ENCODE peak calls at places on chromosomes 13 and 19, in four cellular contexts. J, R, X and V are unnamed samples.

GRCh38 chr13:29551214-29551613 is 44.3 kb downstream of the SLC7A1 start:
- DNase-seq in J (no peak), X (no peak), R (no peak), V (no peak)

GRCh38 chr19:2548966-2549365 is 73.0 kb downstream of the GADD45B start:
- DNase-seq in X (no peak), J (no peak), R (no peak), V (no peak)

GRCh38 chr19:23512151-23512925 is 117.1 kb upstream of the ZNF91 start:
- DNase-seq in J (no peak), R (no peak), X (no peak), V (no peak)

GRCh38 chr19:32870154-32870573 is 597 bp upstream of the SLC7A9 start:
- DNase-seq in X (no peak), J (peak), R (no peak), V (no peak)

GRCh38 chr19:39497850-39498261 is 891 bp upstream of the DLL3 start:
- DNase-seq in J (peak), R (peak), X (peak), V (no peak)

GRCh38 chr13:47287291-47287751 is 390.5 kb upstream of the HTR2A start:
- DNase-seq in X (no peak), J (no peak), R (no peak), V (no peak)

GRCh38 chr13:111399776-111400505 is 79.5 kb downstream of the TEX29 start:
- DNase-seq in J (no peak), X (no peak), R (no peak), V (no peak)

GRCh38 chr13:44244288-44244687 is 129.3 kb upstream of the SERP2 start:
- DNase-seq in X (peak), J (no peak), R (no peak), V (peak)

GRCh38 chr19:1281895-1282287 is 3.8 kb upstream of the EFNA2 start:
- DNase-seq in R (no peak), X (no peak), J (no peak), V (no peak)

GRCh38 chr13:20336761-20337160 is 104.6 kb upstream of the GJB6 start:
- DNase-seq in X (no peak), J (no peak), R (no peak), V (no peak)

GRCh38 chr13:20331419-20331818 is 99.3 kb upstream of the GJB6 start:
- DNase-seq in J (no peak), R (no peak), X (no peak), V (no peak)

GRCh38 chr13:20334309-20334708 is 102.2 kb upstream of the GJB6 start:
- DNase-seq in R (no peak), J (no peak), X (no peak), V (no peak)

GRCh38 chr13:20331949-20332348 is 99.8 kb upstream of the GJB6 start:
- DNase-seq in J (no peak), X (no peak), R (no peak), V (no peak)

GRCh38 chr13:20332361-20333096 is 100.4 kb upstream of the GJB6 start:
- DNase-seq in J (no peak), R (no peak), X (no peak), V (no peak)
- H3K4me2 ChIP-seq in J (no peak), R (no peak), X (no peak), V (no peak)

DNA sequence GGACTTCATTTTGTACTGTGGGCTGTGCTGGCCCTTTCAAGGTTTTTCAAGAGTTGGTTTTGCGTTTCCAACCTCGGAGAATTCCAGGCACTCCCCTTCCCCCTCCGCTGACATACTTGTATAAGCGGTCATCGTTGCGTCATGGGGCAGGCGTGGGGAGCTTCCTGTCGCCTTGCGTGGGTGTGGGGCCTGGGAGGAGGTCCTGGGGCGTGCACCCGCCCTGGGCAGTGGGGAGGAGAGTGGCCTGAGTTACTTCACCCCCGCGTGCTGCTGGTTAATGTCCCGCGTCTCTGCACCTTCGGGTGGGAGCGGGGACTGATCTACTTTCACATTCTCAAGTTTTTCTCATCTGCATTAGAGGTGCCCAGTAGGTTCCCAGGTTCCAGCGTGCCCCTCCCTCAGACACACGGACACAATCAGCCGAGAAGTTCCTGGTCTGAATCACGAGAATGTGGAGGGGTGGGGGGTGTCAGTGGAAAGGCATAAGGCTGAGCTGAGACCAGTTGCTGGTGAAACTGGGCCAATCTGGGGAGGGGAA is 4.1 kb downstream of the IER2 start:
- DNase-seq in R (peak), X (peak), J (peak), V (no peak)
- TF ChIP-seq SIN3A in R (peak), X (no peak), J (no peak), V (no peak)

DNA sequence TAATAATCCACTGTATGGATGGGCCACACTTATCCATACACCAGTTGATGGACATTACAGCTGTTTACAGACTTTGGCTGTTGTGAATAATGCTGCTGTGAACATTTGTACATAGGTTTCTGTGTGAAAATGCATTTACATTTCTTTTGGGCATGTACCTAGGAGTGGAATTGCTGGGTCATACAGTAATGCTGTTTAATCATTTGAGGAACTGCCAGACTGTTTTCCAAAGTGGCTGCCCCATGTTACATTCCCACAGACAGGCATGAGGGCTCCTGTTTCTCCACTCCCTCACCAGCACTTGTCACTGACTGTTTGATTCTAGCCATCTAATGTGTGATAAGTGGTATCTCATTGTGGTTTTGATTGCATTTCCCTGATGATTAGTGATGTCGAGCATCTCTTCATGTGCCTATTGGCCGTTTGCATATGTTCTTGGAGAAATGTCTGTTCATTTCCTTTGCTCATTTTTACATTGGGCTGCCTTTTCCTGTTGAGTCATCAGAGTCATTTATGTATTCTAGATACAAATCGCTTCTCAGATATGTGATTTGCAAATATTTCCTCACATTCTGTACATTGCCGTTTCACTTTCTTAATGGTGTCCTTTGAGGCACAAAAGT is 12.8 kb downstream of the TMEM255B start:
- DNase-seq in R (no peak), J (no peak), X (no peak), V (no peak)
- TF ChIP-seq ZBTB33 in R (no peak), J (no peak), X (no peak), V (no peak)

GRCh38 chr19:38012290-38012689 is 105.3 kb downstream of the SIPA1L3 start:
- DNase-seq in J (no peak), X (no peak), R (no peak), V (no peak)

GRCh38 chr19:38015216-38015615 is 108.2 kb downstream of the SIPA1L3 start:
- DNase-seq in X (no peak), J (no peak), R (no peak), V (no peak)

GRCh38 chr19:38011426-38011825 is 104.4 kb downstream of the SIPA1L3 start:
- DNase-seq in R (no peak), J (no peak), X (no peak), V (no peak)

GRCh38 chr19:38013913-38014575 is 107.0 kb downstream of the SIPA1L3 start:
- DNase-seq in J (no peak), R (no peak), X (no peak), V (no peak)

DNA sequence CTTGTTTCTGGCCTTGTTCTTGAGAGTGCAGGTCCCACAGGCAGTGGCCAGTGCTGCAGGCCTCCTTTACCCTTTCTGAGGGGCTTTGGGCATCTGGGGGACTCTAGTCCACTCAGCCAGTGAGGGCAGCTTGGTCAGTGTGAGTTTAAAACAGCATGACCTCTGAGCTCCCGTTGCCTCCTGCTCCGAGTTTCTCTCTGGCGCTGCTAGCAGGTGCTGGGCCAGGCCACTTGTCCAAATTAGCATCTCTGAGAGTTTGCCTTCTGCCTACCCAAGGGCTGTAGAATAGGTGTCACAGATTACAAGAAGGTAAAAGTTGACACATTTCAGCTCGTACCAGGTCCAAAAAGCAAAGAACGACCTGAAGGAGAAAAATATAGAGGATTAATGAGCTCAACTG is 105.9 kb downstream of the SIPA1L3 start:
- DNase-seq in R (no peak), J (no peak), X (no peak), V (no peak)
- H3K4me2 ChIP-seq in R (no peak), J (no peak), X (no peak), V (no peak)

DNA sequence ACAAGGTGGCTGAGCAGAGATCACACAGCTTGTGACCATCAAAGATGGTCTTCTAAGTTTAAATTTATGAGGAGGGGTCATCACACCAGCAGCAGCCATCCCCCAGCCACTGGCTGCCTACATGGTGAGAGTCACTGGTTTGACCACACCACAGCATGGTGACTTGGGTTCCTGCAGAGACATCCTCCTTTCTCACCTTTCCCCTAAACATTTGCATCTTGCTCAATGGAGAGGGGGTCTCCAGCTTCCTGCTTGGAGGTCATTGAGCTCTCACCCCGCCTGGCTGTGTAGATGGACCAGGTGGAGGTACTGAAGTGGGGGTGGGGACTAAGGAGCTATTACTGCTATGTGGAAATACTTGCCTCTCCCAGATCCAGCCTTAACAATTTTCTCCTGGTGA is 247.6 kb upstream of the ARGLU1 start:
- DNase-seq in X (no peak), R (no peak), J (no peak), V (no peak)
- TF ChIP-seq SIN3A in X (no peak), R (no peak), J (no peak), V (no peak)

GRCh38 chr19:56097776-56098175 is 23.3 kb downstream of the ZNF787 start:
- DNase-seq in X (no peak), J (no peak), R (no peak), V (no peak)

GRCh38 chr19:56101095-56101494 is 20.0 kb downstream of the ZNF787 start:
- DNase-seq in J (no peak), R (no peak), X (no peak), V (no peak)

GRCh38 chr19:56098731-56099577 is 22.1 kb downstream of the ZNF787 start:
- DNase-seq in R (no peak), J (no peak), X (no peak), V (no peak)

GRCh38 chr19:56101746-56102535 is 19.2 kb downstream of the ZNF787 start:
- DNase-seq in R (no peak), X (no peak), J (no peak), V (no peak)

DNA sequence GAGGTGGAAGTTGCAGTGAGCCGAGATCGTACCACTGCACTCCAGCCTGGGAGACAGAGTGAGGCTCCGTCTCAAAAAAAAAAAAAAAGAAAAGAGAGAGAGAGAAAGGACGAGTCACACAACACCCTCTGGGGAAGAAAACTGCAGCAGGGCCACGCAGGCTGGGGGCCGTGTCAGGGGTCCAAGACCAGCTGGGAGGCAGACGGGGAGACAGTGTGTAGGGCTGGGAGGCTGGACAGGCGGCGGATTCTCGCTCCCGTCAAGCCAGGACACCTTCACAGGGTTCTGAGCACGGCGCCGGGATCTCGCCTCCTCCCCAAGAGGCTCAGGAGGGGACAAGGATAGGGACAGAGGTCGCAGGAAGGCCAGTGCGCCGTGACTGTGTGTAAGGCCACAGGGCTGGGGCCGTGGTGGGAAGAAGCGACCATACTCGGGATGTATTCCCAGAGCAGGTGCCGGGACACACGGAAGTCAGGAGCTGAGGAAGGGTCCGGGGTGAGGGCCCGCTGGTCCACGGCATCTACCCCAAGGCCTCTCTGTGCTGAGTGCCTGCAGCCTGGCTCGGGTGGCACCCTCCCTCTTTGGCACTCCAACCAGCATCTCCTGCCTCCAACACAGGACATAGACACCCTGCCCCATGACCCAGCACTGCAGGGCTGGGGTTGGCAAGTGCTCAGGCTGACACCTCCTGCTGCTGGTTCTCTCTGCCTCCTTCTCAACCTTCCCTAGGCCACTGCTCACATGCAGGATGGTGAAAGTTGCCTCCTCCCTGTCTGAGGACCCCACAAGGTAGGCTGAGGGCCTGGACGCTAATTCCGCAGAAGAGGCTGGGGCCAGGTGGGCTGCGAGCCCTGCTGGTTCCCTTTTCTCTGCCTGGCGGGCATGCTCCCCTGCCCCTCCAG is 21.2 kb downstream of the ZNF787 start:
- DNase-seq in J (no peak), R (no peak), X (no peak), V (no peak)
- TF ChIP-seq ZBTB33 in J (no peak), R (no peak), X (no peak), V (no peak)

DNA sequence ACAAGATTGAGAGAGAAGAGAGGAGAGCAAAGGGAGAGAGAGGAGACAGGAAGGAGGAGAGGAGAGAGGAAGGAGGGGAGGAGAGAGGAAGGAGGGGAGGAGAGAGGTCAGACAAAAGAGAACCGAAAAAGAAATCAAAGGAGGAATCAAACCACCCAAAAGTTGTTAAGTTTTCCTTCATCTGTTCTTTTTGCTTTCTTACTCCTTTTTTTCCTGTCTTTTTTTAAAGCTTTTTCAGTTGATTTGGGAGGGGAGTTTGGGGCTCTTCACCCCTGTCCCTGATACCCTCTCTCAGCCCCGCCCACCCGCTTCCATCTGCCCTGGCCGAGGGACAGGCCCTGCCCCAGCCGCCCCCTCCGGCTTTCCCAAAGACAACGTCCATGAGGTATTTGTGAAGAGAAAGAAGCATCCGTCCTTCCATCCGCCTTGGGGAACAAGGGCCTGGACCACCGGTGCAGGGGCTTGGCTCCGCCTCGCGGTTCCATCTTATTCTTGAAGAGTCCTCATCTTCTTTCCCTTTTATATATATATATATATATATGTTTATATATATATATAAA is 13.3 kb downstream of the ZNF574 start:
- DNase-seq in J (no peak), R (no peak), X (no peak), V (no peak)
- H3K4me2 ChIP-seq in J (peak), R (peak), X (no peak), V (no peak)

GRCh38 chr13:45336025-45336800 is 4.8 kb downstream of the TPT1 start:
- DNase-seq in X (no peak), R (no peak), J (no peak), V (no peak)
- TF ChIP-seq SIN3A in X (no peak), R (no peak), J (no peak), V (no peak)

DNA sequence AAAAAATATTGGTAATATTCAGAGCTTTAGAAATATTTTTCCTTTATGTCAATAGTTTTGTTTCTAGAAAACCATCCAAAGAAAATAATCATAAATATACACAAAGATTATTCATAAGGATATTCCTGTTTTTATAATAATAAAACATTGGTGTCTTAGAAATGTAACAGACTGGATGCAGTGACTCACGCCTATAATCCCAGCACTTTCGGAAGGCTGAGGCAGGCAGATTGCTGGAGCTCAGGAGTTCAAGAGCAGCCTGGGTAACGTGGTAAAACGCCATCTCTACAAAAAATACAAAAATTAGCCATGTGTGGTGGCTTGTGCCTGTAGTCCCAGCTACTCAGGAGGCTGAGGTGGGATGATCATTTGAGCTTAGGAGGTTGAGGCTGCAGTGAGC is 106.8 kb downstream of the DHRS12 start:
- DNase-seq in X (no peak), J (no peak), R (no peak), V (no peak)
- TF ChIP-seq ZBTB33 in X (no peak), J (no peak), R (no peak), V (no peak)

DNA sequence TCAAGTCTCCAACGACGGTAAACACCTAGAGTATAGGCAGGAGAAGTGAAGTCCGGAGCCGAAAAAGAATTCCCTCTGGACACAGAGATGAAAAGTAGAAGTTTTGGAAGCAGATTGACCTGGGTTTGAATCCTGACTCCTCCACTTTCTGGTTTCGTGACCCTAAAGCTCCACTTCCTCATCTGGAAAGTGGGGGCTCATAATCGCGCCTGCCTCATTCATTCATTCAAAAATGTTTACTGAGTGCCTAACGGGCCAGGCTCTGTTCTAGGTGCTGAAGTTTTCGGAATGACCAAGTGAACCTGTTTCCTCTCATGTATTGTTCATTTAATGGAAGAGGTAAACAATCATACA is 7.1 kb upstream of the EML2 start:
- DNase-seq in X (no peak), J (no peak), R (no peak), V (no peak)
- H3K4me2 ChIP-seq in X (peak), J (peak), R (peak), V (peak)